ENCODE peak calls at places on chromosomes 6 and 20, in six cellular contexts. S, Q, M, B, J and T are unnamed samples.

GRCh38 chr20:63492982-63493381 is 5.9 kb downstream of the EEF1A2 start:
- DNase-seq in M (no peak), B (no peak), J (no peak), S (no peak), Q (no peak), T (no peak)

GRCh38 chr20:22499475-22500174 is 84.7 kb downstream of the FOXA2 start:
- DNase-seq in S (no peak), J (peak; percentile 69), M (no peak), Q (no peak), B (no peak), T (no peak)

GRCh38 chr6:119887671-119888070 is 538.1 kb upstream of the MAN1A1 start:
- DNase-seq in B (no peak), J (no peak), Q (no peak), M (no peak), S (no peak), T (no peak)

GRCh38 chr6:25026723-25027122 is 91.0 kb upstream of the RIPOR2 start:
- DNase-seq in S (no peak), M (no peak), J (no peak), Q (no peak), B (peak; percentile 81), T (no peak)

GRCh38 chr6:13466304-13467215 is 20.8 kb downstream of the GFOD1 start:
- DNase-seq in J (no peak), B (no peak), M (no peak), Q (no peak), S (no peak), T (no peak)

GRCh38 chr6:100464910-100465700 is at the start of gene SIM1:
- DNase-seq in M (no peak), B (no peak), J (peak; percentile 34), S (peak; percentile 41), Q (no peak), T (no peak)

GRCh38 chr20:51800132-51800721 is 2.1 kb downstream of the SALL4 start:
- DNase-seq in S (no peak), Q (peak; percentile 92), M (no peak), B (peak; percentile 70), J (peak; percentile 38), T (peak; percentile 14)

GRCh38 chr20:19986419-19986818 is 30.7 kb upstream of the NAA20 start:
- DNase-seq in M (no peak), J (no peak), B (no peak), S (no peak), Q (no peak), T (no peak)

GRCh38 chr6:13847651-13848050 is 33.3 kb upstream of the MCUR1 start:
- DNase-seq in J (no peak), M (no peak), B (no peak), S (no peak), Q (no peak), T (no peak)

GRCh38 chr6:36676142-36677058 is 2.1 kb upstream of the CDKN1A start:
- DNase-seq in B (no peak), J (no peak), M (no peak), S (no peak), Q (no peak), T (no peak)

GRCh38 chr6:10210052-10210451 is 204.8 kb downstream of the TFAP2A start:
- DNase-seq in J (no peak), M (no peak), Q (peak; percentile 68), S (peak; percentile 33), B (no peak), T (no peak)

GRCh38 chr20:36275011-36275410 is 31.1 kb upstream of the DLGAP4 start:
- DNase-seq in J (no peak), B (no peak), S (no peak), Q (no peak), M (peak; percentile 29), T (no peak)

GRCh38 chr6:34491091-34491430 is 25.2 kb downstream of the PACSIN1 start:
- DNase-seq in B (no peak), S (peak; percentile 25), J (no peak), Q (no peak), M (no peak), T (no peak)

GRCh38 chr20:64095455-64095854 is 11.3 kb upstream of the LKAAEAR1 start:
- DNase-seq in J (no peak), B (no peak), S (no peak), M (no peak), Q (no peak), T (no peak)

GRCh38 chr6:36851149-36851614 is 11.9 kb upstream of the CPNE5 start:
- DNase-seq in S (peak; percentile 44), B (no peak), J (peak; percentile 77), M (peak; percentile 87), Q (peak; percentile 80), T (peak; percentile 45)

GRCh38 chr20:48283470-48284110 is 498.3 kb upstream of the SULF2 start:
- DNase-seq in S (peak; percentile 46), J (peak; percentile 58), B (peak; percentile 51), Q (peak; percentile 93), M (no peak), T (no peak)

GRCh38 chr6:9806195-9806594 is 608.7 kb downstream of the TFAP2A start:
- DNase-seq in B (no peak), Q (no peak), S (no peak), M (no peak), J (no peak), T (no peak)

GRCh38 chr6:43089874-43090556 is 13.9 kb downstream of the PTK7 start:
- DNase-seq in S (no peak), J (no peak), M (no peak), B (peak; percentile 69), Q (no peak), T (no peak)

GRCh38 chr6:52598123-52598823 is 21.4 kb upstream of the TRAM2 start:
- DNase-seq in J (peak; percentile 49), Q (peak; percentile 21), S (peak; percentile 66), M (peak; percentile 84), B (no peak), T (no peak)

GRCh38 chr6:106475280-106475679 is 114.8 kb downstream of the CRYBG1 start:
- DNase-seq in J (no peak), Q (peak; percentile 7), S (no peak), B (no peak), M (no peak), T (no peak)

GRCh38 chr20:32443386-32443974 is 85.3 kb downstream of the ASXL1 start:
- DNase-seq in S (no peak), M (peak; percentile 43), B (no peak), J (no peak), Q (no peak), T (no peak)

GRCh38 chr20:20594171-20594530 is 118.3 kb downstream of the RALGAPA2 start:
- DNase-seq in S (no peak), J (peak; percentile 4), B (no peak), M (no peak), Q (peak; percentile 59), T (no peak)

GRCh38 chr20:2655331-2656116 is 3.1 kb downstream of the NOP56 start:
- DNase-seq in B (no peak), Q (no peak), M (no peak), J (no peak), S (no peak), T (no peak)

GRCh38 chr20:2654831-2655230 is 2.4 kb downstream of the NOP56 start:
- DNase-seq in Q (no peak), S (no peak), B (no peak), J (no peak), M (no peak), T (no peak)

GRCh38 chr20:2653511-2654383 is 1.3 kb downstream of the NOP56 start:
- DNase-seq in S (no peak), Q (no peak), M (no peak), J (no peak), B (no peak), T (no peak)

GRCh38 chr20:2652724-2653510 is 485 bp downstream of the NOP56 start:
- DNase-seq in B (peak; percentile 80), J (peak; percentile 56), M (no peak), Q (no peak), S (peak; percentile 40), T (no peak)

GRCh38 chr20:2654384-2654822 is 2.0 kb downstream of the NOP56 start:
- DNase-seq in B (no peak), M (no peak), J (no peak), Q (no peak), S (no peak), T (no peak)
- H3K27ac ChIP-seq in B (no peak overlapping the region), M (no peak overlapping the region), J (no peak overlapping the region), Q (no peak overlapping the region), S (no peak overlapping the region), T (peak overlapping the region; percentile 80)

GRCh38 chr6:128508588-128509296 is 11.7 kb downstream of the PTPRK start:
- DNase-seq in J (peak; percentile 48), Q (peak; percentile 85), M (no peak), B (no peak), S (no peak), T (no peak)
- H3K4me1 ChIP-seq in J (peaks cover 10% of the 10 kb centered on the region), Q (peaks cover 90% of the 10 kb centered on the region), M (no peaks in the 10 kb centered on the region), B (peaks cover 36% of the 10 kb centered on the region), S (no peaks in the 10 kb centered on the region), T (no peaks in the 10 kb centered on the region)

GRCh38 chr20:1124416-1124815 is 6.0 kb downstream of the PSMF1 start:
- DNase-seq in S (no peak), Q (no peak), J (no peak), M (no peak), B (no peak), T (no peak)

GRCh38 chr20:1125266-1125665 is 6.9 kb downstream of the PSMF1 start:
- DNase-seq in Q (no peak), J (no peak), S (no peak), M (no peak), B (no peak), T (no peak)

GRCh38 chr20:1119524-1119923 is 1.1 kb downstream of the PSMF1 start:
- DNase-seq in M (no peak), B (no peak), S (no peak), J (no peak), Q (no peak), T (no peak)

GRCh38 chr20:1121439-1121838 is 3.0 kb downstream of the PSMF1 start:
- DNase-seq in Q (no peak), S (no peak), M (no peak), B (no peak), J (no peak), T (no peak)

DNA sequence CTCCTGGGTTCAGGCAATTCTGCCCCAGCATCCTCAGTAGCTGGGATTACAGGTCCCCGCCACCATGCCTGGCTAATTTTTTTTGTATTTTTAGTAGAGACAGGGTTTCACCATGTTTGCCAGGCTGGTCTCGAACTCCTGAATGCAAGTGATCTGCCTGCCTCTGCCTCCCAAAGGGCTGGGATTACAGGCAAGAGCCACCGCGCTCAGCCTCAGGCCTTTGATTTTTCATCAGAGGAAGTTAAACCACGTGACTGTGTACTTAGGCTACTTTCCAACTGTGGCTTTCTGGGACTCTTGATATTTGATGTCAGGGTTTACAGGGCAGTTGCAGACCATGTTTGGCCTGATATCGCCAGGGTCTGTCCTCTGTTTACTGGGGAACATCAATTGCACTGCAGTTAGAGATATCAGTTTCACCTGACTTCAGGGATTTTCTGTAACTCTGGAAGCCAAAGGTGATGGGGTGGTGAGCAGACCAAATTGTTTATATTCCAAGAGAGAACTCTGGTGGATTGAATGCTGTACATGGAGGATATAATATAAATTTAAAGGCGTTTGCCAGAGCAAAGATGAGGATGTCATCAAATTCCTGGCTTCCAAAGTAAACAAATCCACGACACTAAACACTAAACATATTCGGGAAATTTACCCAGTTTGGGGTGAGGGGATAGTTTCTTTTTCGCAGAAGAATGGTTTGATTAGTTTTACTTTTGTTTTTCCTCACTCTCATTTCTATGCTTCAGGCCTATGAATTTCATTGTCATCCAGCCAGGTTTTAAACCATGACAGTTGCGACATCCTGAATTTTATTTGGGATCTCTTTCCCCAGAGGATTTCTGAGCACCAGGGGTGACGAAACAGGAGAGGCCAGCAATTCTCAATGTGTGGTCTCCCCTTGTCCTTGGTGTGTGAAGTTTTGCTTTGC is 4.2 kb downstream of the PSMF1 start:
- DNase-seq in M (no peak), B (peak; percentile 63), S (peak; percentile 36), J (peak; percentile 72), Q (peak; percentile 76), T (peak; percentile 42)
- H3K4me3 ChIP-seq in M (no peak overlapping the region), B (peak overlapping the region; percentile 9), S (no peak overlapping the region), J (no peak overlapping the region), Q (no peak overlapping the region), T (no peak overlapping the region)

GRCh38 chr6:167479967-167480653 is 155.2 kb downstream of the TTLL2 start:
- DNase-seq in J (no peak), B (no peak), M (no peak), Q (no peak), S (no peak), T (no peak)
- H3K27ac ChIP-seq in J (no peak overlapping the region), B (peak overlapping the region; percentile 36), M (no peak overlapping the region), Q (no peak overlapping the region), S (no peak overlapping the region), T (no peak overlapping the region)